ENCODE peak calls at places on chromosomes 4 and X, in five cellular contexts. T is endothelial cell of umbilical vein, U is uterus, D is H1, N is right lobe of liver. M is an unnamed sample.

GRCh38 chr4:1002131-1002630 is 9.0 kb upstream of the SLC26A1 start:
- DNase-seq in U (peak), D (no peak), T (no peak), N (peak), M (peak)

GRCh38 chr4:103067841-103068547 is 8.6 kb downstream of the SLC9B2 start:
- DNase-seq in U (no peak), T (no peak), D (no peak), N (no peak), M (no peak)

GRCh38 chr4:57110635-57111546 is 706 bp upstream of the IGFBP7 start:
- DNase-seq in U (peak), N (no peak), T (peak), D (peak), M (peak)

GRCh38 chr4:26737385-26737784 is 123.3 kb upstream of the STIM2 start:
- DNase-seq in T (no peak), D (no peak), N (no peak), U (no peak), M (no peak)

GRCh38 chr4:47839259-47839658 is 1.4 kb upstream of the CORIN start:
- DNase-seq in T (no peak), N (no peak), U (peak), D (no peak), M (no peak)

GRCh38 chrX:45191383-45191782 is 9.3 kb downstream of the DIPK2B start:
- DNase-seq in U (no peak), T (no peak), D (no peak), N (no peak), M (no peak)

GRCh38 chr4:99679204-99679603 is 21.6 kb upstream of the C4orf54 start:
- DNase-seq in D (no peak), U (no peak), T (no peak), N (peak), M (no peak)

GRCh38 chr4:73735231-73735630 is 5.1 kb upstream of the CXCL8 start:
- DNase-seq in N (no peak), D (no peak), T (peak), U (no peak), M (no peak)

GRCh38 chr4:176187610-176188009 is 7.8 kb downstream of the SPATA4 start:
- DNase-seq in U (no peak), D (no peak), T (no peak), N (no peak), M (no peak)

GRCh38 chrX:54043696-54044125 is 562 bp downstream of the PHF8 start:
- DNase-seq in U (peak), N (no peak), T (no peak), D (peak), M (peak)
- TF ChIP-seq POLR2A in U (no peak), N (no peak), T (no peak), D (no peak), M (no peak)

GRCh38 chrX:71909956-71910355 is 689 bp upstream of the NHSL2 start:
- DNase-seq in T (no peak), N (no peak), U (peak), D (peak), M (no peak)
- H3K4me3 ChIP-seq in T (no peak), N (no peak), U (peak), D (peak), M (no peak)

GRCh38 chrX:134821370-134821769 is 163.1 kb upstream of the PLAC1 start:
- DNase-seq in T (peak), D (no peak), N (no peak), U (peak), M (no peak)
- H3K27ac ChIP-seq in T (peak), D (no peak), N (peak), U (peak), M (no peak)

DNA sequence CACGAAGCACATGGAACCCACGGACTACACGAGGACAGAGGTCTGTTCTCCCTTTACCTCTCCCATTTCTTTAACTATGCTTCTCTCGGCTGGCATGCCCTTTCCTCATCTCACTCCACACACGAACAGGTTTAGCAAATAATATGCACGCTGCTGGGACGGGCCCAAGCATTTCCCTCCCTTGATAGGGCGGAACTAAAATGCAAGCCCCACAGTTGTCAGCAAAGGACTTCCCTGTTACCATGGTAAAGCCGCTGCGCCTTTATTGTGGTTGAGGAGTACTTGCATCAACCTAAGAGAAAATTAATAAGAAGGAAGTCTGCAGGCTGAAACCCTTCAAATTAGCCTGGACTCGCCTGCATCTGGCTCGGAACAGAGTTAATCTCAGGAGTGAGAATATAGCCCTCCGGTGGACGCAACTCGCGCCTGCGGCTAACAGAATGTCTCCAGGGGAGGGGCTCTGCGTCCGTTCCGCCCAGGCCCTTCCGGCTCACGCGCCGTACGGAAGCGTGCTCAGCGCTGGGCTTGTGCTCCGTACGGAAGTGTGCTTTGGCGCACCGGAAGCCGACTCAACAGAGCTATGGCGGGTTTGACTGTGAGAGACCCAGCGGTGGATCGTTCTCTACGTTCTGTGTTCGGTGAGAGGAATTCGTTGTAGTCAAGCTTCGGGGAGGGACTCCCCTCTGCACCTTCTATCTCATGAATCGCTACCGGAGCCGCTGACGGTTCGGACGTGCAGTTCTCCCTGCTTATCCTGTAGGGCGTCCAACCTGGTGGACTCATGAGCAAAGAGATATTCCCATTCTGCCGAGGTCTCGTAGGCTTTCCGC is at the start of gene CSTF2:
- DNase-seq in D (peak), N (peak), T (peak), U (peak), M (peak)
- TF ChIP-seq POLR2A in D (no peak), N (no peak), T (peak), U (no peak), M (no peak)

GRCh38 chr4:113955411-113955810 is 24.0 kb downstream of the ARSJ start:
- DNase-seq in T (no peak), U (no peak), D (no peak), N (no peak), M (no peak)
- H3K4me3 ChIP-seq in T (no peak), U (no peak), D (no peak), N (no peak), M (no peak)

DNA sequence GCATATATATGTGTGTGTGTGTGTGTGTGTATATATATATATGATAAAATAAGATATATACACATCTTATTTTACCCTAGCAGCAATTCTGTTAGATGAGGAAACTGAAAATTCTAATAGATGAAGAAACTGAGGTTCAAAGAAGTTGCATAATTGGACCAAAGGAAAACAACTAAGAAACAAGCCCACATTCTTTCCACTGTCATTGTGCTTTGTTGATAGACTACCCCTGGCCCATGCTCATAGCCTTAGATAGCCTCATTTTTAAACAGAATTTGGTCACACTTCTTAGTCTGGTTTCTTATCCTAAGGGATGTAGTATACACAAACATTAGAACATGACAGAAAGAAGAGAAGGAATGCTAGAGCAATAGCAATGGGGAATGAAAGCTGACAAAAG is 138.8 kb downstream of the NDST3 start:
- DNase-seq in N (no peak), U (no peak), T (no peak), D (no peak), M (no peak)
- H3K27ac ChIP-seq in N (no peak), U (no peak), T (no peak), D (no peak), M (no peak)

M was measured in prostate gland.